ENCODE peak calls at places on chromosomes 16 and 17, in seven cellular contexts. B, N, A, Y, H, C and P are unnamed samples.

GRCh38 chr17:79332011-79332410 is 257.4 kb downstream of the ENGASE start:
- DNase-seq in B (no peak), N (no peak), A (no peak), Y (no peak), H (no peak), C (no peak), P (no peak)

GRCh38 chr16:4726616-4727015 is 7.5 kb downstream of the ANKS3 start:
- DNase-seq in B (no peak), N (no peak), A (no peak), Y (no peak), H (no peak), C (no peak), P (no peak)

GRCh38 chr16:55333690-55334089 is 9.7 kb downstream of the IRX6 start:
- DNase-seq in B (peak), N (no peak), A (no peak), Y (no peak), H (no peak), C (no peak), P (no peak)

GRCh38 chr17:27457731-27458523 is 1.7 kb downstream of the KSR1 start:
- DNase-seq in B (peak), N (peak), A (peak), Y (no peak), H (no peak), C (peak), P (no peak)

GRCh38 chr17:45950888-45951287 is 48.2 kb upstream of the STH start:
- DNase-seq in B (no peak), N (no peak), A (no peak), Y (no peak), H (no peak), C (no peak), P (no peak)

GRCh38 chr16:81261049-81261648 is 22.7 kb downstream of the BCO1 start:
- DNase-seq in B (peak), N (no peak), A (peak), Y (no peak), H (peak), C (no peak), P (no peak)

GRCh38 chr16:5965321-5965720 is 867.7 kb upstream of the EEF2KMT start:
- DNase-seq in B (peak), N (no peak), A (no peak), Y (no peak), H (no peak), C (peak), P (no peak)

GRCh38 chr16:49861299-49861698 is 5.4 kb upstream of the ZNF423 start:
- DNase-seq in B (no peak), N (no peak), A (no peak), Y (no peak), H (no peak), C (no peak), P (no peak)

GRCh38 chr16:72033437-72033836 is 20.9 kb upstream of the HP start:
- DNase-seq in B (no peak), N (no peak), A (no peak), Y (no peak), H (no peak), C (no peak), P (no peak)

GRCh38 chr16:19520861-19521331 is 1.0 kb downstream of the GDE1 start:
- DNase-seq in B (peak), N (no peak), A (peak), Y (no peak), H (peak), C (peak), P (no peak)

GRCh38 chr17:32648450-32648849 is 161.7 kb downstream of the CDK5R1 start:
- DNase-seq in B (no peak), N (no peak), A (no peak), Y (no peak), H (no peak), C (peak), P (no peak)

GRCh38 chr16:15708096-15708495 is 58.1 kb downstream of the NDE1 start:
- DNase-seq in B (no peak), N (no peak), A (peak), Y (no peak), H (peak), C (no peak), P (no peak)

GRCh38 chr17:59479141-59479540 is 86.3 kb upstream of the DHX40 start:
- DNase-seq in B (no peak), N (no peak), A (no peak), Y (no peak), H (no peak), C (peak), P (no peak)

GRCh38 chr16:48997946-48998345 is 283.7 kb downstream of the CBLN1 start:
- DNase-seq in B (no peak), N (no peak), A (no peak), Y (no peak), H (no peak), C (no peak), P (no peak)

GRCh38 chr17:56185905-56186783 is 32.9 kb downstream of the ANKFN1 start:
- DNase-seq in B (peak), N (no peak), A (peak), Y (no peak), H (peak), C (no peak), P (no peak)

GRCh38 chr17:69367298-69367697 is 40.4 kb upstream of the ABCA5 start:
- DNase-seq in B (no peak), N (no peak), A (no peak), Y (no peak), H (no peak), C (no peak), P (no peak)

GRCh38 chr17:65518256-65518655 is 43.2 kb downstream of the AXIN2 start:
- DNase-seq in B (no peak), N (no peak), A (peak), Y (no peak), H (peak), C (no peak), P (no peak)

GRCh38 chr17:82434216-82434565 is 15.8 kb upstream of the OGFOD3 start:
- DNase-seq in B (no peak), N (no peak), A (no peak), Y (no peak), H (no peak), C (no peak), P (no peak)

GRCh38 chr16:12158428-12158827 is 181.9 kb downstream of the SNX29 start:
- DNase-seq in B (peak), N (no peak), A (peak), Y (no peak), H (peak), C (no peak), P (no peak)

GRCh38 chr17:19262650-19263620 is 25.8 kb downstream of the EPN2 start:
- DNase-seq in B (peak), N (no peak), A (peak), Y (no peak), H (peak), C (no peak), P (no peak)

GRCh38 chr16:84928679-84929420 is 82.5 kb downstream of the ZDHHC7 start:
- DNase-seq in B (no peak), N (peak), A (peak), Y (no peak), H (no peak), C (peak), P (no peak)

GRCh38 chr17:42334667-42335066 is 46.4 kb downstream of the STAT5A start:
- DNase-seq in B (no peak), N (no peak), A (no peak), Y (no peak), H (no peak), C (no peak), P (no peak)

GRCh38 chr16:79375351-79375750 is 225.2 kb downstream of the MAF start:
- DNase-seq in B (no peak), N (no peak), A (no peak), Y (no peak), H (no peak), C (no peak), P (no peak)

GRCh38 chr16:87227651-87228015 is 89.6 kb downstream of the C16orf95 start:
- DNase-seq in B (no peak), N (peak), A (no peak), Y (no peak), H (no peak), C (no peak), P (peak)

GRCh38 chr17:7220593-7221280 is 999 bp downstream of the ACADVL start:
- DNase-seq in B (peak), N (peak), A (peak), Y (peak), H (peak), C (peak), P (no peak)

GRCh38 chr16:9594961-9595360 is 503.5 kb downstream of the HAPSTR1 start:
- DNase-seq in B (peak), N (no peak), A (no peak), Y (no peak), H (no peak), C (no peak), P (no peak)

GRCh38 chr17:16908282-16908681 is 63.6 kb downstream of the TNFRSF13B start:
- DNase-seq in B (no peak), N (no peak), A (no peak), Y (no peak), H (no peak), C (no peak), P (no peak)

GRCh38 chr16:81748476-81749198 is 30.5 kb upstream of the PLCG2 start:
- DNase-seq in B (no peak), N (no peak), A (no peak), Y (no peak), H (no peak), C (no peak), P (no peak)

GRCh38 chr16:11251525-11252481 is 4.2 kb downstream of the SOCS1 start:
- DNase-seq in B (peak), N (no peak), A (peak), Y (peak), H (peak), C (no peak), P (no peak)

GRCh38 chr16:72255785-72256184 is 83.8 kb upstream of the PMFBP1 start:
- DNase-seq in B (peak), N (no peak), A (no peak), Y (no peak), H (peak), C (no peak), P (no peak)

GRCh38 chr17:53707546-53707945 is 115.2 kb upstream of the KIF2B start:
- DNase-seq in B (no peak), N (no peak), A (no peak), Y (no peak), H (no peak), C (no peak), P (no peak)

GRCh38 chr17:49618112-49618611 is 42.5 kb downstream of the NXPH3 start:
- DNase-seq in B (peak), N (no peak), A (no peak), Y (no peak), H (peak), C (no peak), P (no peak)

GRCh38 chr17:75783803-75784472 is 668 bp upstream of the UNK start:
- DNase-seq in B (no peak), N (no peak), A (no peak), Y (no peak), H (no peak), C (no peak), P (no peak)

GRCh38 chr17:2776589-2777241 is 19.5 kb upstream of the RAP1GAP2 start:
- DNase-seq in B (no peak), N (no peak), A (no peak), Y (no peak), H (no peak), C (peak), P (no peak)

GRCh38 chr16:86048221-86048620 is 149.3 kb downstream of the IRF8 start:
- DNase-seq in B (no peak), N (no peak), A (no peak), Y (no peak), H (no peak), C (no peak), P (no peak)

GRCh38 chr17:77541995-77542394 is 401.2 kb downstream of the SEC14L1 start:
- DNase-seq in B (no peak), N (no peak), A (no peak), Y (no peak), H (no peak), C (no peak), P (no peak)

GRCh38 chr17:28097901-28098300 is 55.4 kb downstream of the NLK start:
- DNase-seq in B (no peak), N (no peak), A (no peak), Y (no peak), H (no peak), C (no peak), P (no peak)